ENCODE peak calls at places on chromosomes 13 and 19, in five cellular contexts. One of them, this sample, is unnamed. For H3K4me1, the result is how much of the 10 kb centered on the place peaks cover.

GRCh38 chr19:7516281-7516862 is 469 bp downstream of the ZNF358 start:
- DNase-seq in heart left ventricle: peak
- DNase-seq in IMR-90: no peak
- DNase-seq in left ventricle myocardium inferior: no peak
- DNase-seq in gastrocnemius medialis: no peak
- DNase-seq in this sample: no peak

GRCh38 chr19:15288146-15288963 is 44.0 kb downstream of the BRD4 start:
- DNase-seq in heart left ventricle: no peak
- DNase-seq in left ventricle myocardium inferior: no peak
- DNase-seq in gastrocnemius medialis: no peak
- DNase-seq in IMR-90: peak
- DNase-seq in this sample: no peak

GRCh38 chr13:101579291-101579802 is 126.9 kb downstream of the ITGBL1 start:
- DNase-seq in gastrocnemius medialis: no peak
- DNase-seq in IMR-90: peak
- DNase-seq in heart left ventricle: no peak
- DNase-seq in left ventricle myocardium inferior: no peak
- DNase-seq in this sample: no peak

GRCh38 chr13:99374994-99375805 is 68.0 kb upstream of the GPR183 start:
- DNase-seq in IMR-90: no peak
- DNase-seq in left ventricle myocardium inferior: no peak
- DNase-seq in heart left ventricle: no peak
- DNase-seq in gastrocnemius medialis: no peak
- DNase-seq in this sample: peak

GRCh38 chr13:113742445-113743120 is 16.4 kb upstream of the TMEM255B start:
- DNase-seq in gastrocnemius medialis: no peak
- DNase-seq in left ventricle myocardium inferior: no peak
- DNase-seq in IMR-90: no peak
- DNase-seq in heart left ventricle: no peak
- DNase-seq in this sample: no peak

GRCh38 chr19:17138937-17139598 is 63.5 kb downstream of the MYO9B start:
- DNase-seq in IMR-90: no peak
- DNase-seq in heart left ventricle: peak
- DNase-seq in gastrocnemius medialis: peak
- DNase-seq in left ventricle myocardium inferior: peak
- DNase-seq in this sample: peak

GRCh38 chr19:10718205-10719196 is 622 bp downstream of the DNM2 start:
- DNase-seq in left ventricle myocardium inferior: peak
- DNase-seq in gastrocnemius medialis: no peak
- DNase-seq in heart left ventricle: peak
- DNase-seq in IMR-90: peak
- DNase-seq in this sample: peak

GRCh38 chr19:8600064-8600463 is 10.5 kb downstream of the ADAMTS10 start:
- DNase-seq in heart left ventricle: no peak
- DNase-seq in gastrocnemius medialis: no peak
- DNase-seq in left ventricle myocardium inferior: no peak
- DNase-seq in IMR-90: no peak
- DNase-seq in this sample: no peak

GRCh38 chr19:17743874-17744273 is 7.4 kb upstream of the FCHO1 start:
- DNase-seq in left ventricle myocardium inferior: no peak
- DNase-seq in IMR-90: peak
- DNase-seq in gastrocnemius medialis: no peak
- DNase-seq in heart left ventricle: no peak
- DNase-seq in this sample: no peak

GRCh38 chr19:10353793-10354391 is 14.5 kb upstream of the ICAM3 start:
- DNase-seq in heart left ventricle: peak
- DNase-seq in gastrocnemius medialis: no peak
- DNase-seq in IMR-90: peak
- DNase-seq in left ventricle myocardium inferior: peak
- DNase-seq in this sample: no peak

GRCh38 chr19:33590224-33590623 is 31.5 kb upstream of the CHST8 start:
- DNase-seq in left ventricle myocardium inferior: no peak
- DNase-seq in gastrocnemius medialis: no peak
- DNase-seq in heart left ventricle: no peak
- DNase-seq in IMR-90: no peak
- DNase-seq in this sample: no peak

GRCh38 chr19:34155686-34156085 is 16.6 kb upstream of the LSM14A start:
- DNase-seq in IMR-90: peak
- DNase-seq in left ventricle myocardium inferior: no peak
- DNase-seq in gastrocnemius medialis: no peak
- DNase-seq in heart left ventricle: no peak
- DNase-seq in this sample: no peak

GRCh38 chr19:1651548-1652394 is 644 bp downstream of the TCF3 start:
- DNase-seq in heart left ventricle: peak
- DNase-seq in left ventricle myocardium inferior: peak
- DNase-seq in IMR-90: peak
- DNase-seq in gastrocnemius medialis: no peak
- DNase-seq in this sample: peak

GRCh38 chr13:103145476-103145875 is 79.3 kb upstream of the SLC10A2 start:
- DNase-seq in left ventricle myocardium inferior: no peak
- DNase-seq in heart left ventricle: no peak
- DNase-seq in gastrocnemius medialis: no peak
- DNase-seq in IMR-90: no peak
- DNase-seq in this sample: no peak

GRCh38 chr19:39502640-39503417 is 4.1 kb downstream of the DLL3 start:
- DNase-seq in left ventricle myocardium inferior: peak
- DNase-seq in gastrocnemius medialis: no peak
- DNase-seq in IMR-90: peak
- DNase-seq in heart left ventricle: peak
- DNase-seq in this sample: peak

GRCh38 chr13:105412171-105412570 is 1123.3 kb downstream of the EFNB2 start:
- DNase-seq in heart left ventricle: no peak
- DNase-seq in gastrocnemius medialis: no peak
- DNase-seq in IMR-90: no peak
- DNase-seq in left ventricle myocardium inferior: no peak
- DNase-seq in this sample: no peak

GRCh38 chr19:3643592-3644313 is 17.2 kb upstream of the CACTIN start:
- DNase-seq in gastrocnemius medialis: no peak
- DNase-seq in left ventricle myocardium inferior: no peak
- DNase-seq in IMR-90: no peak
- DNase-seq in heart left ventricle: no peak
- DNase-seq in this sample: no peak

GRCh38 chr13:35016362-35017148 is 74.5 kb downstream of the NBEA start:
- DNase-seq in heart left ventricle: no peak
- DNase-seq in IMR-90: no peak
- DNase-seq in gastrocnemius medialis: no peak
- DNase-seq in left ventricle myocardium inferior: no peak
- DNase-seq in this sample: no peak

GRCh38 chr13:30752201-30752797 is 17.0 kb downstream of the ALOX5AP start:
- DNase-seq in gastrocnemius medialis: peak
- DNase-seq in left ventricle myocardium inferior: peak
- DNase-seq in IMR-90: peak
- DNase-seq in heart left ventricle: no peak
- DNase-seq in this sample: no peak

GRCh38 chr19:35718345-35719041 is 690 bp downstream of the KMT2B start:
- DNase-seq in heart left ventricle: peak
- DNase-seq in gastrocnemius medialis: no peak
- DNase-seq in IMR-90: no peak
- DNase-seq in left ventricle myocardium inferior: peak
- DNase-seq in this sample: peak

GRCh38 chr13:33455291-33455690 is 169.7 kb upstream of the STARD13 start:
- DNase-seq in gastrocnemius medialis: no peak
- DNase-seq in IMR-90: no peak
- DNase-seq in heart left ventricle: no peak
- DNase-seq in left ventricle myocardium inferior: no peak
- DNase-seq in this sample: no peak

GRCh38 chr13:80612804-80613203 is 271.9 kb upstream of the SPRY2 start:
- DNase-seq in gastrocnemius medialis: no peak
- DNase-seq in left ventricle myocardium inferior: peak
- DNase-seq in IMR-90: no peak
- DNase-seq in heart left ventricle: no peak
- DNase-seq in this sample: no peak

GRCh38 chr19:28482221-28482620 is 730.7 kb downstream of the UQCRFS1 start:
- DNase-seq in left ventricle myocardium inferior: no peak
- DNase-seq in heart left ventricle: no peak
- DNase-seq in IMR-90: no peak
- DNase-seq in gastrocnemius medialis: no peak
- DNase-seq in this sample: no peak

GRCh38 chr19:17611462-17612244 is 56.2 kb downstream of the COLGALT1 start:
- DNase-seq in heart left ventricle: no peak
- DNase-seq in gastrocnemius medialis: no peak
- DNase-seq in IMR-90: no peak
- DNase-seq in left ventricle myocardium inferior: no peak
- DNase-seq in this sample: no peak

DNA sequence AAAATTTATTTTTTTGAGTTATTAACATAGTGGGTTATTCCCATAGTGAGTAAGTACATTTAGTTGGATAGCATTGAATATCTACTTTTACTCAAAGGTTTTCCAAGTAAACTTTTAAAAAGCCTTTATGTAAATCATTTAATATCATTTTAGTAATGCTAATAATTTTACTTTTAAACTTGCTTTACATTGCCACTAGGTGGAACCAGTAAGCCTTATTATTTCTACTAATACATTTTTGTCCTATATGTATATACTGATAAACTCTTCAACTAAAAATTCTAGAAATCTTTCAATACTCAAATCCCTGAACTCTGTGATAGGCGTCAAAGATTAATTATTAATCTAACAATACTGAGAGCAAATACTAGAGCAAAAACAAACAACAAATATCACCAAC is 1709.2 kb upstream of the PCDH20 start:
- DNase-seq in left ventricle myocardium inferior: no peak
- DNase-seq in heart left ventricle: no peak
- DNase-seq in IMR-90: peak
- DNase-seq in gastrocnemius medialis: no peak
- DNase-seq in this sample: no peak
- TF ChIP-seq CTCF in left ventricle myocardium inferior: peak
- TF ChIP-seq CTCF in heart left ventricle: no peak
- TF ChIP-seq CTCF in IMR-90: peak
- TF ChIP-seq CTCF in gastrocnemius medialis: no peak
- TF ChIP-seq CTCF in this sample: no peak

DNA sequence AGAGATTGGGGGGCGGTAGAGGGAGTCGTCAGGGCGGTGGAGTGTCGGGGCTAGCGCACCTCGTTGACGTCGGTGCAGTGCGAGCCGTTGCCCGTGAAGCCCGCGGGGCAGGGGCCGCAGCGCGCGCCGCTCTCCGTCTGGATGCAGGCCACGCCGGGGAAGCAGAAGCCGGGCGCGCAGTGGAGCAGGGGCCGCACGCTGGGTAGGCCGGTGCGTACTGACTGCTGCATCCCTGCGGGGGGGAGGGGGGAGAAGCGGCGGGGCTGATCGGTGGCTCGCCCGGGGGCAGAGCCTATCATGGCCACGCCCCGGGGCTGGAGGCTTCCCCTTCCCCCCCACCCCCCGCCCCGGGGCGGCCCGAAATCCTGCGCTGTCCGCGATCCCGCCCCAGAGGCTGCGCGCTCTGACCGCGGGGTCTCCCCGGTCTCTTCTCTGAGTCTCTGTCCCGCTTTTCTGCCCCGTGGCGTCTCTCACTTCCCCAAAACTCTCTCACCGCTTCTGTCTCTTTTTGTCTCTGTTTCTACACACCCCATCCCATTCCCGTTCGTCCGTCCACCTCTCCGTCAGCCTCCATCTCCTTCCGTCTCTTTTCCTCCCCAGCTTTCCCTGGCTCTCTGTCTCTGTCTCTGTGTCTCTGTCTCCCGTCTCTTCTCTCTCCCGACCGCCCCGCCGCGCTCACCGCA is 1.1 kb downstream of the COMP start:
- DNase-seq in IMR-90: no peak
- DNase-seq in gastrocnemius medialis: no peak
- DNase-seq in left ventricle myocardium inferior: no peak
- DNase-seq in heart left ventricle: no peak
- DNase-seq in this sample: no peak
- H3K4me3 ChIP-seq in IMR-90: peak
- H3K4me3 ChIP-seq in gastrocnemius medialis: peak
- H3K4me3 ChIP-seq in left ventricle myocardium inferior: peak
- H3K4me3 ChIP-seq in heart left ventricle: peak
- H3K4me3 ChIP-seq in this sample: no peak

GRCh38 chr19:40724315-40724714 is 7.4 kb downstream of the ITPKC start:
- DNase-seq in heart left ventricle: no peak
- DNase-seq in IMR-90: no peak
- DNase-seq in gastrocnemius medialis: no peak
- DNase-seq in left ventricle myocardium inferior: no peak
- DNase-seq in this sample: no peak
- H3K4me1 ChIP-seq in heart left ventricle: under half
- H3K4me1 ChIP-seq in IMR-90: under half
- H3K4me1 ChIP-seq in gastrocnemius medialis: under half
- H3K4me1 ChIP-seq in left ventricle myocardium inferior: under half
- H3K4me1 ChIP-seq in this sample: under half

GRCh38 chr13:106473174-106473573 is 62.3 kb downstream of the EFNB2 start:
- DNase-seq in IMR-90: no peak
- DNase-seq in left ventricle myocardium inferior: peak
- DNase-seq in gastrocnemius medialis: no peak
- DNase-seq in heart left ventricle: peak
- DNase-seq in this sample: no peak

GRCh38 chr13:106468948-106469590 is 66.4 kb downstream of the EFNB2 start:
- DNase-seq in gastrocnemius medialis: no peak
- DNase-seq in left ventricle myocardium inferior: no peak
- DNase-seq in IMR-90: no peak
- DNase-seq in heart left ventricle: no peak
- DNase-seq in this sample: no peak

GRCh38 chr13:106474906-106475305 is 60.6 kb downstream of the EFNB2 start:
- DNase-seq in gastrocnemius medialis: no peak
- DNase-seq in IMR-90: no peak
- DNase-seq in left ventricle myocardium inferior: no peak
- DNase-seq in heart left ventricle: no peak
- DNase-seq in this sample: no peak

GRCh38 chr13:106472621-106473020 is 62.8 kb downstream of the EFNB2 start:
- DNase-seq in gastrocnemius medialis: no peak
- DNase-seq in heart left ventricle: no peak
- DNase-seq in IMR-90: no peak
- DNase-seq in left ventricle myocardium inferior: no peak
- DNase-seq in this sample: no peak

GRCh38 chr13:106471957-106472543 is 63.4 kb downstream of the EFNB2 start:
- DNase-seq in gastrocnemius medialis: no peak
- DNase-seq in heart left ventricle: no peak
- DNase-seq in left ventricle myocardium inferior: no peak
- DNase-seq in IMR-90: peak
- DNase-seq in this sample: no peak
- TF ChIP-seq CTCF in gastrocnemius medialis: no peak
- TF ChIP-seq CTCF in heart left ventricle: no peak
- TF ChIP-seq CTCF in left ventricle myocardium inferior: no peak
- TF ChIP-seq CTCF in IMR-90: no peak
- TF ChIP-seq CTCF in this sample: no peak

GRCh38 chr19:46494936-46495788 is 505 bp downstream of the PNMA8B start:
- DNase-seq in gastrocnemius medialis: no peak
- DNase-seq in heart left ventricle: no peak
- DNase-seq in left ventricle myocardium inferior: no peak
- DNase-seq in IMR-90: no peak
- DNase-seq in this sample: peak
- H3K4me3 ChIP-seq in gastrocnemius medialis: peak
- H3K4me3 ChIP-seq in heart left ventricle: no peak
- H3K4me3 ChIP-seq in left ventricle myocardium inferior: peak
- H3K4me3 ChIP-seq in IMR-90: peak
- H3K4me3 ChIP-seq in this sample: peak

DNA sequence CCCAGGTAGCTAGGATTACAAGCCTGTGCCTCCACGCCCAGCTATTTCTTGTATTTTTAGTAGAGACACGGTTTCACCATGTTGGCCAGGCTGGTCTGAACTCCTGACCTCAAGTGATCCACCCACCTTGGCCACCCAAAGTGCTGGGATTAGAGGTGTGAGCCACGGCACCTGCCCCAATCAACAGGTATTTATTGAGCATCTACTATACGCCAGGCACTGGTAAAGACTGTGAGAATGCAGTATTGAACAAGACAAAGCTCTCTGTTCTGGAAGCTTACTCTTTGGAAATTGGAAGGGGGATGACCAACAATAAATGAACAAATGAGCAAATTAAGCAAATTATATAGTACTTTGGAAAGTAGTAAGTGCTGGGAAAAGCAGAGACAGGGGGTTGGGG is 21.4 kb upstream of the ERCC1 start:
- DNase-seq in heart left ventricle: no peak
- DNase-seq in gastrocnemius medialis: no peak
- DNase-seq in left ventricle myocardium inferior: no peak
- DNase-seq in IMR-90: no peak
- DNase-seq in this sample: no peak
- H3K4me1 ChIP-seq in heart left ventricle: under half
- H3K4me1 ChIP-seq in gastrocnemius medialis: under half
- H3K4me1 ChIP-seq in left ventricle myocardium inferior: under half
- H3K4me1 ChIP-seq in IMR-90: under half
- H3K4me1 ChIP-seq in this sample: under half